ENCODE peak calls at places on chromosomes 6 and 20, in seven cellular contexts. A is foreskin fibroblast; P is cardiac muscle cell; F is GM12864; J is endodermal cell; U is RWPE1; R is CD4-positive, alpha-beta T cell. G is an unnamed sample.

GRCh38 chr6:24492475-24492874 is 2.3 kb upstream of the ALDH5A1 start:
- DNase-seq in F (no peak), R (no peak), U (no peak), P (peak; percentile 45), J (peak; percentile 83), A (no peak), G (no peak)

GRCh38 chr20:37243937-37244571 is 17.6 kb downstream of the GHRH start:
- DNase-seq in F (no peak), U (no peak), R (no peak), A (peak; percentile 41), P (no peak), J (no peak), G (no peak)

GRCh38 chr6:16625319-16626240 is 135.7 kb downstream of the ATXN1 start:
- DNase-seq in U (no peak), F (no peak), R (no peak), P (no peak), J (no peak), A (no peak), G (no peak)

GRCh38 chr20:19071902-19072498 is 140.4 kb upstream of the SLC24A3 start:
- DNase-seq in F (no peak), P (no peak), A (no peak), U (no peak), R (no peak), J (no peak), G (no peak)

GRCh38 chr20:1062334-1063015 is 55.9 kb upstream of the PSMF1 start:
- DNase-seq in F (no peak), J (peak; percentile 54), R (no peak), U (no peak), A (no peak), P (no peak), G (no peak)

GRCh38 chr20:21129861-21130260 is 4.0 kb downstream of the KIZ start:
- DNase-seq in J (no peak), F (no peak), U (no peak), R (no peak), P (no peak), A (no peak), G (no peak)

GRCh38 chr20:5470943-5471342 is 154.2 kb upstream of the PROKR2 start:
- DNase-seq in F (no peak), J (no peak), R (no peak), P (no peak), U (no peak), A (no peak), G (no peak)

GRCh38 chr6:117463762-117464665 is 18.5 kb upstream of the DCBLD1 start:
- DNase-seq in R (no peak), A (peak; percentile 90), F (no peak), U (peak; percentile 64), P (no peak), J (no peak), G (no peak)

GRCh38 chr20:19601133-19601810 is 156.8 kb upstream of the RIN2 start:
- DNase-seq in F (no peak), P (no peak), R (no peak), U (no peak), A (no peak), J (no peak), G (no peak)

GRCh38 chr6:13703496-13703895 is 8.1 kb downstream of the RANBP9 start:
- DNase-seq in R (no peak), U (no peak), P (no peak), F (no peak), A (no peak), J (no peak), G (no peak)

GRCh38 chr6:34718867-34719441 is 22.4 kb upstream of the ILRUN start:
- DNase-seq in U (no peak), F (no peak), P (no peak), A (peak; percentile 35), R (no peak), J (no peak), G (no peak)

GRCh38 chr6:161169690-161170089 is 104.2 kb downstream of the AGPAT4 start:
- DNase-seq in P (no peak), U (peak; percentile 31), A (peak; percentile 90), J (peak; percentile 34), F (no peak), R (no peak), G (peak; percentile 49)

GRCh38 chr6:44674226-44675155 is 287.0 kb downstream of the CDC5L start:
- DNase-seq in J (no peak), F (no peak), R (no peak), P (no peak), U (peak; percentile 82), A (no peak), G (no peak)

GRCh38 chr20:41476013-41476441 is 109.4 kb upstream of the EMILIN3 start:
- DNase-seq in F (no peak), P (no peak), U (peak; percentile 51), R (no peak), J (no peak), A (peak; percentile 61), G (no peak)

GRCh38 chr6:84872996-84873395 is 108.6 kb upstream of the TBX18 start:
- DNase-seq in U (no peak), R (no peak), A (peak; percentile 56), P (no peak), J (no peak), F (no peak), G (no peak)

GRCh38 chr6:155182103-155182502 is 81.7 kb upstream of the CLDN20 start:
- DNase-seq in P (no peak), F (no peak), R (no peak), A (no peak), J (no peak), U (no peak), G (no peak)

GRCh38 chr20:3323398-3323797 is 84.1 kb downstream of the DNAAF9 start:
- DNase-seq in U (peak; percentile 31), F (no peak), R (no peak), P (no peak), J (peak; percentile 52), A (peak; percentile 9), G (no peak)

GRCh38 chr20:48691523-48691922 is 136.3 kb downstream of the PREX1 start:
- DNase-seq in U (no peak), P (peak; percentile 29), A (no peak), F (no peak), J (no peak), R (no peak), G (no peak)

GRCh38 chr6:56346958-56347357 is 99.6 kb upstream of the COL21A1 start:
- DNase-seq in F (no peak), J (peak; percentile 69), R (no peak), A (peak; percentile 16), P (no peak), U (no peak), G (no peak)

GRCh38 chr6:68641172-68641571 is 6.1 kb downstream of the ADGRB3 start:
- DNase-seq in J (no peak), A (no peak), U (no peak), R (no peak), F (no peak), P (no peak), G (no peak)

GRCh38 chr6:156595481-156595880 is 181.7 kb upstream of the ARID1B start:
- DNase-seq in R (no peak), U (no peak), A (no peak), F (no peak), J (no peak), P (no peak), G (no peak)

GRCh38 chr6:159008656-159009288 is 8.8 kb upstream of the RSPH3 start:
- DNase-seq in R (no peak), A (peak; percentile 41), U (peak; percentile 52), J (no peak), P (peak; percentile 49), F (no peak), G (no peak)
- TF ChIP-seq CTCF in R (peak; percentile 85), A (no peak), U (peak; percentile 53), J (peak; percentile 73), P (peak; percentile 49), F (peak; percentile 52), G (no peak)

DNA sequence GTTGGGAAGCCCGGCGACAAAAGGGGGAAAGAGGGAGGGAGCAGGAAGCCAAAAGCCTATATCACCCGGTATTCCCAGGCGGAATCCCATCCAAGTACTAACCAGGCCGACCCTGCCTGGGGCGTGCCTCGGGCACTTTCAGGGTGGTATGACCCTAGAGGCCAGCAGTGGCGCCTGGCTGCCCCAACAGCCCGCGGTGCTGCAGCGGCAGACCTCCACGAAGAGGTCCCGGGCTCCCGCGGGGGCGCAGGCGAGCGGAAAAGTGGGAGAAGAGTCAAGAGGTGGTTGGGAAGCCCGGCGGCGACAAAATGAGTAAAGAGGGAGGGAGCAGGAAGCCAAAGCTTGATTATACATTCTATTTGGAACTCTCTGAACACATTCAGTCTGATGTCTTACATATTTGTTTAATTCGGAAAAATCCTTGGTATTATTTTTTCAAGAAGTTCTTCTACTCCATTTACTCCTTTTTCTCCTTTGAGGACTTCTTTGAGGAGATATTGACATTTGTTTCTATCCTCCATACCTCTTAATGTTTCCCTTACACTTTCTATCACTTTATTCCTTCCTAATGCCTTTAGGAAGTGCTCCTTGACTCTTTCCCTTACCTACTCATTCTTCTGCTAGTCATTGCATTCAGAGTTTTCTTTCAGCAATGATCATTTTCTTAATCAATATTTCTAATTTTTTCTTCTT is 11.5 kb downstream of the TREML4 start:
- DNase-seq in U (no peak), F (no peak), P (peak; percentile 46), A (no peak), J (peak; percentile 76), R (no peak), G (no peak)
- TF ChIP-seq CTCF in U (no peak), F (no peak), P (no peak), A (no peak), J (peak; percentile 59), R (no peak), G (no peak)

GRCh38 chr6:364609-365540 is 26.7 kb upstream of the IRF4 start:
- DNase-seq in A (no peak), U (no peak), P (no peak), R (no peak), F (peak; percentile 57), J (no peak), G (no peak)
- TF ChIP-seq CTCF in A (no peak), U (no peak), P (no peak), R (no peak), F (no peak), J (no peak), G (no peak)

GRCh38 chr20:44521484-44522481 is at the start of gene SERINC3:
- DNase-seq in P (peak; percentile 95), U (peak; percentile 100), A (peak; percentile 99), F (peak; percentile 77), J (peak; percentile 96), R (peak; percentile 94), G (peak; percentile 91)
- TF ChIP-seq CTCF in P (no peak), U (peak; percentile 72), A (no peak), F (peak; percentile 22), J (peak; percentile 47), R (peak; percentile 46), G (peak; percentile 11)